ENCODE peak calls at places on chromosomes 13 and 19, in four cellular contexts. K is upper lobe of right lung; N is naive thymus-derived CD8-positive, alpha-beta T cell; U is effector memory CD4-positive, alpha-beta T cell. O is an unnamed sample.

GRCh38 chr19:11423804-11424318 is 4.7 kb upstream of the RGL3 start:
- DNase-seq in N (no peak), U (no peak), K (no peak), O (no peak)

GRCh38 chr19:35388277-35389054 is 17.6 kb downstream of the GPR42 start:
- DNase-seq in K (no peak), U (no peak), N (no peak), O (no peak)

GRCh38 chr19:4764290-4764660 is 27.3 kb upstream of the FEM1A start:
- DNase-seq in N (no peak), U (no peak), K (no peak), O (no peak)

GRCh38 chr13:59270327-59270726 is 893.4 kb downstream of the DIAPH3 start:
- DNase-seq in U (no peak), N (no peak), K (no peak), O (no peak)

GRCh38 chr13:49681837-49682236 is 9.4 kb downstream of the EBPL start:
- DNase-seq in U (no peak), N (no peak), K (no peak), O (no peak)

GRCh38 chr19:13060233-13060963 is 42.3 kb downstream of the LYL1 start:
- DNase-seq in U (no peak), K (peak; percentile 75), N (no peak), O (peak; percentile 83)

GRCh38 chr19:12779162-12779993 is 4.0 kb upstream of the HOOK2 start:
- DNase-seq in N (no peak), U (no peak), K (no peak), O (peak; percentile 77)

GRCh38 chr19:30719189-30719990 is 347.2 kb downstream of the ZNF536 start:
- DNase-seq in U (no peak), N (no peak), K (peak; percentile 75), O (peak; percentile 68)

GRCh38 chr19:27672309-27673047 is 1540.5 kb downstream of the UQCRFS1 start:
- DNase-seq in K (no peak), N (no peak), U (no peak), O (no peak)

GRCh38 chr19:46426035-46426505 is 2.7 kb downstream of the PNMA8C start:
- DNase-seq in K (no peak), U (no peak), N (no peak), O (no peak)

GRCh38 chr13:50078512-50079277 is 63.5 kb downstream of the KCNRG start:
- DNase-seq in K (no peak), U (no peak), N (no peak), O (no peak)

GRCh38 chr13:74210693-74211393 is 76.6 kb upstream of the KLF12 start:
- DNase-seq in K (no peak), U (no peak), N (no peak), O (no peak)

GRCh38 chr13:84903391-84903790 is 895.8 kb downstream of the SLITRK6 start:
- DNase-seq in N (no peak), U (no peak), K (no peak), O (no peak)

GRCh38 chr19:40392894-40393517 is 3.0 kb upstream of the HIPK4 start:
- DNase-seq in N (no peak), U (no peak), K (peak; percentile 80), O (no peak)

O was measured in sciatic nerve.